ENCODE peak calls at places on chromosomes 3 and 15, in eight cellular contexts. One of them, this sample, is unnamed.

GRCh38 chr3:126965526-126966080 is 17.3 kb upstream of the PLXNA1 start:
- DNase-seq in NCI-H2081 treated with DMSO at 0.1 percent for 48 hours: no peak
- DNase-seq in bronchial epithelial cell: no peak
- DNase-seq in neuronal stem cell: no peak
- DNase-seq in progenitor cell of endocrine pancreas: no peak
- DNase-seq in BJ: no peak
- DNase-seq in NCI-H460: no peak
- DNase-seq in kidney tubule cell: no peak
- DNase-seq in this sample: no peak

GRCh38 chr3:33167716-33168339 is 50.8 kb downstream of the SUSD5 start:
- DNase-seq in BJ: no peak
- DNase-seq in neuronal stem cell: no peak
- DNase-seq in NCI-H460: no peak
- DNase-seq in NCI-H2081 treated with DMSO at 0.1 percent for 48 hours: no peak
- DNase-seq in bronchial epithelial cell: no peak
- DNase-seq in progenitor cell of endocrine pancreas: no peak
- DNase-seq in kidney tubule cell: no peak
- DNase-seq in this sample: no peak

GRCh38 chr15:97652700-97653167 is 307.8 kb upstream of the ARRDC4 start:
- DNase-seq in neuronal stem cell: peak
- DNase-seq in BJ: no peak
- DNase-seq in bronchial epithelial cell: no peak
- DNase-seq in kidney tubule cell: peak
- DNase-seq in NCI-H460: no peak
- DNase-seq in NCI-H2081 treated with DMSO at 0.1 percent for 48 hours: peak
- DNase-seq in progenitor cell of endocrine pancreas: peak
- DNase-seq in this sample: no peak

GRCh38 chr15:90184786-90185704 is 16.1 kb upstream of the SEMA4B start:
- DNase-seq in bronchial epithelial cell: peak
- DNase-seq in neuronal stem cell: peak
- DNase-seq in progenitor cell of endocrine pancreas: peak
- DNase-seq in NCI-H2081 treated with DMSO at 0.1 percent for 48 hours: no peak
- DNase-seq in BJ: no peak
- DNase-seq in kidney tubule cell: peak
- DNase-seq in NCI-H460: peak
- DNase-seq in this sample: peak

GRCh38 chr3:57983734-57984518 is 24.3 kb upstream of the FLNB start:
- DNase-seq in neuronal stem cell: no peak
- DNase-seq in BJ: peak
- DNase-seq in bronchial epithelial cell: peak
- DNase-seq in NCI-H2081 treated with DMSO at 0.1 percent for 48 hours: no peak
- DNase-seq in kidney tubule cell: peak
- DNase-seq in progenitor cell of endocrine pancreas: no peak
- DNase-seq in NCI-H460: peak
- DNase-seq in this sample: peak

GRCh38 chr15:74768771-74769342 is 13.0 kb upstream of the CSK start:
- DNase-seq in kidney tubule cell: peak
- DNase-seq in progenitor cell of endocrine pancreas: peak
- DNase-seq in bronchial epithelial cell: peak
- DNase-seq in BJ: no peak
- DNase-seq in neuronal stem cell: no peak
- DNase-seq in NCI-H2081 treated with DMSO at 0.1 percent for 48 hours: no peak
- DNase-seq in NCI-H460: peak
- DNase-seq in this sample: peak

GRCh38 chr15:80436511-80437307 is 32.5 kb downstream of the ARNT2 start:
- DNase-seq in BJ: no peak
- DNase-seq in NCI-H460: no peak
- DNase-seq in kidney tubule cell: peak
- DNase-seq in neuronal stem cell: no peak
- DNase-seq in NCI-H2081 treated with DMSO at 0.1 percent for 48 hours: no peak
- DNase-seq in progenitor cell of endocrine pancreas: no peak
- DNase-seq in bronchial epithelial cell: peak
- DNase-seq in this sample: no peak

GRCh38 chr3:142976621-142977398 is 13.3 kb upstream of the PAQR9 start:
- DNase-seq in kidney tubule cell: peak
- DNase-seq in NCI-H460: peak
- DNase-seq in NCI-H2081 treated with DMSO at 0.1 percent for 48 hours: no peak
- DNase-seq in BJ: peak
- DNase-seq in neuronal stem cell: no peak
- DNase-seq in bronchial epithelial cell: peak
- DNase-seq in progenitor cell of endocrine pancreas: no peak
- DNase-seq in this sample: no peak

GRCh38 chr15:73951044-73951561 is 24.8 kb downstream of the LOXL1 start:
- DNase-seq in NCI-H460: peak
- DNase-seq in BJ: peak
- DNase-seq in kidney tubule cell: peak
- DNase-seq in bronchial epithelial cell: peak
- DNase-seq in progenitor cell of endocrine pancreas: peak
- DNase-seq in neuronal stem cell: peak
- DNase-seq in NCI-H2081 treated with DMSO at 0.1 percent for 48 hours: no peak
- DNase-seq in this sample: peak

GRCh38 chr3:179961081-179962078 is 75.4 kb downstream of the PEX5L start:
- DNase-seq in kidney tubule cell: peak
- DNase-seq in bronchial epithelial cell: no peak
- DNase-seq in neuronal stem cell: no peak
- DNase-seq in NCI-H2081 treated with DMSO at 0.1 percent for 48 hours: peak
- DNase-seq in NCI-H460: no peak
- DNase-seq in progenitor cell of endocrine pancreas: no peak
- DNase-seq in BJ: no peak
- DNase-seq in this sample: no peak

GRCh38 chr15:27479232-27480140 is 508.5 kb downstream of the GABRG3 start:
- DNase-seq in bronchial epithelial cell: peak
- DNase-seq in NCI-H2081 treated with DMSO at 0.1 percent for 48 hours: peak
- DNase-seq in progenitor cell of endocrine pancreas: no peak
- DNase-seq in BJ: no peak
- DNase-seq in neuronal stem cell: no peak
- DNase-seq in NCI-H460: no peak
- DNase-seq in kidney tubule cell: peak
- DNase-seq in this sample: no peak

GRCh38 chr3:122322095-122323075 is 2.7 kb upstream of the CSTA start:
- DNase-seq in progenitor cell of endocrine pancreas: no peak
- DNase-seq in bronchial epithelial cell: no peak
- DNase-seq in neuronal stem cell: no peak
- DNase-seq in NCI-H460: no peak
- DNase-seq in BJ: no peak
- DNase-seq in kidney tubule cell: no peak
- DNase-seq in NCI-H2081 treated with DMSO at 0.1 percent for 48 hours: no peak
- DNase-seq in this sample: no peak

GRCh38 chr3:177181418-177181817 is 15.9 kb downstream of the TBL1XR1 start:
- DNase-seq in BJ: no peak
- DNase-seq in NCI-H2081 treated with DMSO at 0.1 percent for 48 hours: no peak
- DNase-seq in kidney tubule cell: no peak
- DNase-seq in bronchial epithelial cell: no peak
- DNase-seq in progenitor cell of endocrine pancreas: no peak
- DNase-seq in neuronal stem cell: no peak
- DNase-seq in NCI-H460: no peak
- DNase-seq in this sample: no peak

GRCh38 chr3:99920530-99921376 is 103.1 kb downstream of the CMSS1 start:
- DNase-seq in NCI-H2081 treated with DMSO at 0.1 percent for 48 hours: no peak
- DNase-seq in BJ: no peak
- DNase-seq in NCI-H460: peak
- DNase-seq in progenitor cell of endocrine pancreas: no peak
- DNase-seq in kidney tubule cell: peak
- DNase-seq in neuronal stem cell: no peak
- DNase-seq in bronchial epithelial cell: peak
- DNase-seq in this sample: no peak

GRCh38 chr3:134250717-134251220 is at the start of gene RYK:
- DNase-seq in neuronal stem cell: peak
- DNase-seq in progenitor cell of endocrine pancreas: peak
- DNase-seq in bronchial epithelial cell: peak
- DNase-seq in kidney tubule cell: peak
- DNase-seq in NCI-H2081 treated with DMSO at 0.1 percent for 48 hours: peak
- DNase-seq in BJ: no peak
- DNase-seq in NCI-H460: peak
- DNase-seq in this sample: peak

GRCh38 chr3:23776352-23776891 is 29.3 kb upstream of the UBE2E1 start:
- DNase-seq in NCI-H460: no peak
- DNase-seq in progenitor cell of endocrine pancreas: no peak
- DNase-seq in neuronal stem cell: no peak
- DNase-seq in kidney tubule cell: peak
- DNase-seq in bronchial epithelial cell: peak
- DNase-seq in NCI-H2081 treated with DMSO at 0.1 percent for 48 hours: no peak
- DNase-seq in BJ: peak
- DNase-seq in this sample: no peak

GRCh38 chr3:11803977-11804903 is 42.4 kb downstream of the TAMM41 start:
- DNase-seq in NCI-H460: peak
- DNase-seq in kidney tubule cell: peak
- DNase-seq in neuronal stem cell: peak
- DNase-seq in NCI-H2081 treated with DMSO at 0.1 percent for 48 hours: no peak
- DNase-seq in BJ: no peak
- DNase-seq in bronchial epithelial cell: peak
- DNase-seq in progenitor cell of endocrine pancreas: peak
- DNase-seq in this sample: peak

GRCh38 chr3:128548426-128549282 is 55.7 kb upstream of the GATA2 start:
- DNase-seq in neuronal stem cell: no peak
- DNase-seq in bronchial epithelial cell: peak
- DNase-seq in NCI-H2081 treated with DMSO at 0.1 percent for 48 hours: no peak
- DNase-seq in BJ: no peak
- DNase-seq in NCI-H460: no peak
- DNase-seq in kidney tubule cell: peak
- DNase-seq in progenitor cell of endocrine pancreas: no peak
- DNase-seq in this sample: no peak

GRCh38 chr3:73586190-73586589 is 38.6 kb downstream of the PDZRN3 start:
- DNase-seq in NCI-H460: no peak
- DNase-seq in NCI-H2081 treated with DMSO at 0.1 percent for 48 hours: no peak
- DNase-seq in neuronal stem cell: no peak
- DNase-seq in progenitor cell of endocrine pancreas: no peak
- DNase-seq in kidney tubule cell: no peak
- DNase-seq in BJ: no peak
- DNase-seq in bronchial epithelial cell: no peak
- DNase-seq in this sample: no peak

GRCh38 chr15:33135355-33135781 is 59.1 kb downstream of the FMN1 start:
- DNase-seq in NCI-H460: no peak
- DNase-seq in neuronal stem cell: no peak
- DNase-seq in NCI-H2081 treated with DMSO at 0.1 percent for 48 hours: no peak
- DNase-seq in kidney tubule cell: no peak
- DNase-seq in bronchial epithelial cell: no peak
- DNase-seq in progenitor cell of endocrine pancreas: no peak
- DNase-seq in BJ: no peak
- DNase-seq in this sample: no peak

GRCh38 chr3:131898346-131898745 is 136.5 kb downstream of the CPNE4 start:
- DNase-seq in NCI-H460: no peak
- DNase-seq in NCI-H2081 treated with DMSO at 0.1 percent for 48 hours: no peak
- DNase-seq in bronchial epithelial cell: no peak
- DNase-seq in BJ: no peak
- DNase-seq in progenitor cell of endocrine pancreas: no peak
- DNase-seq in kidney tubule cell: no peak
- DNase-seq in neuronal stem cell: no peak
- DNase-seq in this sample: no peak

GRCh38 chr3:19866751-19867347 is 67.2 kb downstream of the EFHB start:
- DNase-seq in kidney tubule cell: peak
- DNase-seq in NCI-H2081 treated with DMSO at 0.1 percent for 48 hours: peak
- DNase-seq in bronchial epithelial cell: peak
- DNase-seq in NCI-H460: peak
- DNase-seq in progenitor cell of endocrine pancreas: peak
- DNase-seq in BJ: no peak
- DNase-seq in neuronal stem cell: peak
- DNase-seq in this sample: peak

GRCh38 chr15:36271048-36271447 is 308.4 kb upstream of the CDIN1 start:
- DNase-seq in NCI-H2081 treated with DMSO at 0.1 percent for 48 hours: no peak
- DNase-seq in bronchial epithelial cell: no peak
- DNase-seq in kidney tubule cell: no peak
- DNase-seq in NCI-H460: no peak
- DNase-seq in progenitor cell of endocrine pancreas: no peak
- DNase-seq in neuronal stem cell: peak
- DNase-seq in BJ: no peak
- DNase-seq in this sample: no peak

GRCh38 chr15:74240002-74240568 is 4.0 kb downstream of the CCDC33 start:
- DNase-seq in NCI-H460: peak
- DNase-seq in bronchial epithelial cell: peak
- DNase-seq in neuronal stem cell: no peak
- DNase-seq in NCI-H2081 treated with DMSO at 0.1 percent for 48 hours: peak
- DNase-seq in BJ: no peak
- DNase-seq in progenitor cell of endocrine pancreas: no peak
- DNase-seq in kidney tubule cell: peak
- DNase-seq in this sample: no peak

This sample was measured in NAMALWA.